ENCODE peak calls at places on chromosome 15, in seven cellular contexts. L is mucosa of descending colon, I is Calu3, D is GM13977, X is upper lobe of right lung, S is endothelial cell of umbilical vein, C is breast epithelium. N is an unnamed sample.
A peak's percentile ranks its signal among the peaks of the same experiment; 100 is the strongest.

GRCh38 chr15:35061171-35062163 is 23.6 kb downstream of the NANOGP8 start:
- DNase-seq in L (no peak), I (no peak), D (no peak), X (no peak), S (no peak), C (no peak), N (no peak)

GRCh38 chr15:44662478-44663409 is 718 bp downstream of the SPG11 start:
- DNase-seq in L (peak; percentile 92), I (peak; percentile 73), D (peak; percentile 62), X (peak; percentile 88), S (no peak), C (peak; percentile 67), N (peak; percentile 52)

GRCh38 chr15:75776075-75776443 is 63.4 kb upstream of the CSPG4 start:
- DNase-seq in L (no peak), I (peak; percentile 25), D (no peak), X (no peak), S (no peak), C (no peak), N (peak; percentile 3)

GRCh38 chr15:91589360-91589759 is 264.1 kb upstream of the SLCO3A1 start:
- DNase-seq in L (no peak), I (no peak), D (no peak), X (no peak), S (no peak), C (no peak), N (no peak)

GRCh38 chr15:57527382-57528091 is 64.2 kb upstream of the MYZAP start:
- DNase-seq in L (no peak), I (peak; percentile 51), D (peak; percentile 65), X (no peak), S (peak; percentile 86), C (no peak), N (peak; percentile 78)

GRCh38 chr15:63157891-63158431 is 684 bp upstream of the RPS27L start:
- DNase-seq in L (no peak), I (peak; percentile 54), D (peak; percentile 58), X (no peak), S (peak; percentile 70), C (no peak), N (peak; percentile 87)

GRCh38 chr15:63409179-63409578 is 27.5 kb upstream of the CA12 start:
- DNase-seq in L (no peak), I (no peak), D (no peak), X (no peak), S (no peak), C (no peak), N (no peak)

GRCh38 chr15:90571063-90571541 is 41.4 kb downstream of the CRTC3 start:
- DNase-seq in L (peak; percentile 64), I (no peak), D (no peak), X (no peak), S (no peak), C (peak; percentile 60), N (peak; percentile 81)

GRCh38 chr15:63010920-63011693 is 31.4 kb upstream of the TPM1 start:
- DNase-seq in L (no peak), I (peak; percentile 58), D (no peak), X (no peak), S (no peak), C (no peak), N (no peak)

GRCh38 chr15:82880704-82881103 is 71.3 kb downstream of the WHAMM start:
- DNase-seq in L (no peak), I (no peak), D (no peak), X (no peak), S (no peak), C (no peak), N (no peak)

GRCh38 chr15:52370010-52370409 is 74.4 kb upstream of the MYO5C start:
- DNase-seq in L (no peak), I (peak; percentile 45), D (no peak), X (no peak), S (no peak), C (no peak), N (peak; percentile 29)

GRCh38 chr15:73988075-73988969 is 3.8 kb downstream of the STOML1 start:
- DNase-seq in L (no peak), I (peak; percentile 77), D (peak; percentile 60), X (no peak), S (no peak), C (no peak), N (no peak)

GRCh38 chr15:76285241-76285825 is 25.9 kb downstream of the ETFA start:
- DNase-seq in L (no peak), I (peak; percentile 32), D (peak; percentile 30), X (no peak), S (peak; percentile 28), C (no peak), N (peak; percentile 17)

GRCh38 chr15:40454904-40455391 is 14.2 kb downstream of the BAHD1 start:
- DNase-seq in L (no peak), I (no peak), D (no peak), X (no peak), S (no peak), C (no peak), N (peak; percentile 19)

GRCh38 chr15:88193415-88193814 is 63.1 kb downstream of the NTRK3 start:
- DNase-seq in L (no peak), I (no peak), D (no peak), X (no peak), S (no peak), C (no peak), N (no peak)
- TF ChIP-seq CTCF in L (no peak), I (peak; percentile 17), D (no peak), X (no peak), S (no peak), C (no peak), N (peak; percentile 44)

GRCh38 chr15:71802770-71803169 is 7.6 kb upstream of the NR2E3 start:
- DNase-seq in L (no peak), I (no peak), D (peak; percentile 49), X (no peak), S (no peak), C (no peak), N (no peak)
- TF ChIP-seq CTCF in L (no peak), I (peak; percentile 47), D (peak; percentile 68), X (no peak), S (peak; percentile 22), C (no peak), N (peak; percentile 74)

GRCh38 chr15:20348291-20348899 is 193.2 kb downstream of the GOLGA6L6 start:
- DNase-seq in L (no peak), I (no peak), D (no peak), X (no peak), S (no peak), C (peak; percentile 48), N (no peak)

GRCh38 chr15:20351448-20351961 is 190.1 kb downstream of the GOLGA6L6 start:
- DNase-seq in L (peak; percentile 61), I (no peak), D (peak; percentile 44), X (peak; percentile 74), S (no peak), C (peak; percentile 51), N (no peak)

GRCh38 chr15:20349774-20350498 is 191.7 kb downstream of the GOLGA6L6 start:
- DNase-seq in L (peak; percentile 61), I (no peak), D (peak; percentile 31), X (peak; percentile 74), S (no peak), C (peak; percentile 51), N (no peak)

GRCh38 chr15:20346082-20346805 is 195.4 kb downstream of the GOLGA6L6 start:
- DNase-seq in L (no peak), I (no peak), D (peak; percentile 34), X (peak; percentile 70), S (no peak), C (peak; percentile 46), N (no peak)

DNA sequence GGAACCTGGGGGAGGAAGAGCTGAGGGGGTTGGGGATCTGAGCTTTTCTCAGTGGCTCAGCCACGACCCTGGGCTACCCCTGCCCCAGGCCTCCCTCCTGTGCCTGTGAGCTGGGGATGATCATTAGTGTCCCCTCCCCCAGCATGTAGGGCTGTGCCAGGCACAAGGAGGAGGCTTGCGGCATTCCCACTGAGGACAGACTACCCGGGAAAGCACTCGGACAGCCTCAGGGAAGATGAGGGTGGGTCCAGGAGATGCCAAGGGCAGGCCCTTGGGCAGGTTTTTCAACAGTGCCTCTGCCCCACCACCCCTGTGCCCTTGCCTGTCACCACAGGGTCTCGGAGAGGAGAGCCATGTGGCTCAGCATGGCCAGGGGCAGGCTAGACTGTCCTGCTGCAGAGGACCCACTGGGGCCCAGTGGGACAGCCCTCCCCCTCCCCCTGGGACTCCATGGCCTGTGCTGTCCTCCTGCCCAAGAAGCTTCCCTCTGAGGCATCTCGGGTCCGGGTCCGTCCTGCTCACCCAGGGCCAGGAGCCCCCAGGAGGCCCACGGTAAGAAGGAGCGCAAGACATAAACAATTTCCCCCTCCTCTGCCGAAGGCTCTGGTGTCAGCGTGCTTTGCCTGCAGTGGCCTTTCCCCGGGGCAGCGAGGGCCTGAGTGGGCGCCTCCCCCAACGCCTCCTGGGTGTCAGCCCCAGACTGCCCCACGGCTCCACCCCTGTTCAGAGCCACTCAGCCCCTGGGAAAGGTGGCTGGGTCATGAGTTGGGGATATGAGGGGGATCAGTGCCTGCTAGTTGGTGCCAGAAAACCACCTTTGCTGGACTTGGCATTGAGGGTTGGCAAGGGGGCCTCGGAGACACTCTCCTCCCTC is 192.5 kb downstream of the GOLGA6L6 start:
- DNase-seq in L (peak; percentile 61), I (no peak), D (peak; percentile 24), X (peak; percentile 78), S (no peak), C (peak; percentile 53), N (no peak)
- TF ChIP-seq CTCF in L (no peak), I (no peak), D (no peak), X (no peak), S (no peak), C (no peak), N (no peak)

DNA sequence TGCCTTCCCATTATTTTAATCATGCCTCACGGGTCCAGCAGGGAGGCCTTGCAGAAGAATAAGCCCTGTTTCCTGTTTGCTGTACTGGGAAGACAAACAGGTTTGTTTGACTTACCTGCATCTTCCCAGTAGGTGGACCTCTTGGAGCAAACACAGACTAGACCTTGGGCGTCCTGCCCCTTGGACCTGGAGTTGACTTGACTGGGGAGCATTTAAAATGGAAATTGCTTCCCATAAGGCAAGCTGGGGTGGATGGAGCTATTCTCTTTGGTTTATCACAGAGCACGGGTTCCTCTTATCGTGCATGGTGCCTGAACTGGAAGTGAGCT is 151.4 kb downstream of the RPLP1 start:
- DNase-seq in L (no peak), I (peak; percentile 48), D (no peak), X (no peak), S (no peak), C (no peak), N (no peak)
- TF ChIP-seq CTCF in L (no peak), I (peak; percentile 14), D (peak; percentile 31), X (no peak), S (no peak), C (no peak), N (no peak)

DNA sequence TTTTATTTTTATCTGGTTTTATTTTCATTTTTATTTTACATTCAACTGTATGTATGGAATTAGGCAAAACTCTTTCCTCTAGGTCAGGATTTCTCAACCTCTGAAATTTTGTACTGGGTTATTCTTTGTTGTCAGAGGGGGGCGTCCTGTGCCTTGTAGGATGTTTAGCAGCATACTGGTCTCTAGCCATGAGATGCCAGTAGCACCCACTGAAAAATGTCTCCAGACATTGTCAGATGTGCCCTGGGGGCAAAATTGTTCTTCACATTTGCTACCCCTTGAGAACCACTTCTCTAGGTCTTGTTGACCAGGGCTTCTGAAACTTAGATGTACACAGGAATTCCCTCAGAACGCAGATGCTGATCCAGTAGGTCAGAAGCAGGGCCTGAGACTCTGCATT is 5.4 kb downstream of the CHRNA5 start:
- DNase-seq in L (no peak), I (no peak), D (no peak), X (no peak), S (no peak), C (no peak), N (no peak)
- TF ChIP-seq CTCF in L (no peak), I (no peak), D (peak; percentile 11), X (no peak), S (no peak), C (no peak), N (no peak)

GRCh38 chr15:31605467-31605931 is 278.9 kb downstream of the KLF13 start:
- DNase-seq in L (no peak), I (no peak), D (no peak), X (no peak), S (no peak), C (no peak), N (peak; percentile 64)
- TF ChIP-seq CTCF in L (no peak), I (no peak), D (no peak), X (no peak), S (no peak), C (no peak), N (peak; percentile 71)

N was measured in HFFc6.